ENCODE peak calls at places on chromosomes 7 and 10, in seven cellular contexts. C is foreskin keratinocyte, S is GM13976, D is tibial artery, T is neural progenitor cell, H is sigmoid colon, P is cardiac muscle cell. Z is an unnamed sample.

GRCh38 chr10:62590305-62590704 is 214.2 kb upstream of the ADO start:
- DNase-seq in D (no peak), H (no peak), C (no peak), T (no peak), P (no peak), S (no peak), Z (no peak)

GRCh38 chr10:14879055-14879800 is 562 bp downstream of the SUV39H2 start:
- DNase-seq in P (peak), H (no peak), S (no peak), T (peak), C (no peak), D (no peak), Z (no peak)

GRCh38 chr10:42926831-42927230 is 144.2 kb downstream of the BMS1 start:
- DNase-seq in T (peak), C (no peak), S (peak), H (no peak), D (no peak), P (peak), Z (no peak)

GRCh38 chr7:47485640-47486435 is 96.1 kb downstream of the TNS3 start:
- DNase-seq in C (no peak), P (no peak), D (no peak), H (no peak), T (no peak), S (no peak), Z (no peak)

GRCh38 chr7:11298220-11298619 is 324.5 kb downstream of the PHF14 start:
- DNase-seq in S (no peak), T (no peak), H (no peak), D (no peak), P (no peak), C (no peak), Z (no peak)

GRCh38 chr10:89262331-89263020 is 10.9 kb upstream of the LIPA start:
- DNase-seq in C (no peak), T (no peak), P (no peak), D (no peak), S (no peak), H (no peak), Z (no peak)

GRCh38 chr10:38730076-38730475 is 635.9 kb downstream of the ZNF37A start:
- DNase-seq in S (no peak), H (no peak), T (no peak), P (no peak), C (no peak), D (no peak), Z (no peak)

GRCh38 chr7:16026253-16027020 is 340.0 kb upstream of the MEOX2 start:
- DNase-seq in C (no peak), T (no peak), S (no peak), D (no peak), P (peak), H (peak), Z (no peak)

GRCh38 chr10:3692331-3692860 is 92.6 kb downstream of the KLF6 start:
- DNase-seq in C (no peak), H (no peak), S (no peak), T (no peak), P (peak), D (no peak), Z (no peak)

GRCh38 chr10:11178606-11179221 is 161.0 kb downstream of the CELF2 start:
- DNase-seq in T (no peak), H (no peak), P (peak), D (no peak), C (no peak), S (peak), Z (peak)

GRCh38 chr7:23380961-23381360 is 81.8 kb downstream of the MALSU1 start:
- DNase-seq in C (no peak), D (no peak), H (no peak), T (no peak), P (peak), S (no peak), Z (no peak)

GRCh38 chr7:159027091-159027802 is 117.4 kb downstream of the VIPR2 start:
- DNase-seq in T (peak), S (no peak), H (peak), D (peak), C (peak), P (no peak), Z (no peak)

GRCh38 chr10:5252177-5253037 is 55.8 kb downstream of the AKR1C4 start:
- DNase-seq in C (no peak), S (no peak), D (no peak), H (no peak), P (peak), T (peak), Z (no peak)

GRCh38 chr7:69374036-69374420 is 224.2 kb upstream of the AUTS2 start:
- DNase-seq in C (no peak), P (peak), D (no peak), T (no peak), H (no peak), S (no peak), Z (no peak)

GRCh38 chr7:33536398-33536797 is 368.9 kb upstream of the BMPER start:
- DNase-seq in H (no peak), T (no peak), P (no peak), S (no peak), D (no peak), C (no peak), Z (no peak)

GRCh38 chr10:131027256-131027655 is 284.3 kb downstream of the TCERG1L start:
- DNase-seq in D (peak), H (peak), S (no peak), T (no peak), P (no peak), C (no peak), Z (no peak)

GRCh38 chr7:123324283-123324682 is 124.5 kb upstream of the SLC13A1 start:
- DNase-seq in S (no peak), H (no peak), T (no peak), P (no peak), C (no peak), D (no peak), Z (no peak)

GRCh38 chr7:80630611-80631010 is 7.8 kb upstream of the CD36 start:
- DNase-seq in S (no peak), H (no peak), T (no peak), C (no peak), P (peak), D (no peak), Z (no peak)

GRCh38 chr7:142853739-142854504 is 954 bp upstream of the EPHB6 start:
- DNase-seq in H (peak), D (peak), S (peak), C (peak), T (peak), P (peak), Z (peak)

GRCh38 chr10:89207181-89207800 is at the start of gene CH25H:
- DNase-seq in T (peak), P (peak), H (peak), C (no peak), D (peak), S (peak), Z (peak)

GRCh38 chr10:18293536-18294510 is 153.6 kb downstream of the CACNB2 start:
- DNase-seq in P (no peak), D (no peak), H (no peak), C (no peak), T (no peak), S (no peak), Z (no peak)

GRCh38 chr10:93471110-93471651 is 11.0 kb downstream of the MYOF start:
- DNase-seq in P (peak), S (no peak), T (no peak), H (peak), C (peak), D (no peak), Z (no peak)

GRCh38 chr7:5677538-5678294 is 103.7 kb downstream of the RNF216 start:
- DNase-seq in T (peak), C (peak), P (peak), S (peak), D (peak), H (peak), Z (peak)

GRCh38 chr10:32271617-32272016 is 75.3 kb downstream of the EPC1 start:
- DNase-seq in C (peak), S (no peak), P (peak), H (no peak), T (no peak), D (no peak), Z (no peak)
- TF ChIP-seq CTCF in C (no peak), S (no peak), P (no peak), H (no peak), T (no peak), D (no peak), Z (no peak)

GRCh38 chr10:81414038-81414437 is 461.0 kb upstream of the NRG3 start:
- DNase-seq in C (no peak), H (no peak), T (peak), D (no peak), S (no peak), P (no peak), Z (no peak)
- TF ChIP-seq CTCF in C (no peak), H (no peak), T (peak), D (no peak), S (no peak), P (no peak), Z (no peak)

GRCh38 chr7:101743241-101743994 is 74.0 kb upstream of the CUX1 start:
- DNase-seq in C (peak), P (peak), D (no peak), T (peak), S (peak), H (peak), Z (no peak)
- TF ChIP-seq CTCF in C (peak), P (peak), D (peak), T (peak), S (peak), H (peak), Z (peak)

GRCh38 chr10:84755311-84755710 is 426.9 kb downstream of the CCSER2 start:
- DNase-seq in D (no peak), P (no peak), T (peak), C (no peak), H (no peak), S (no peak), Z (no peak)
- TF ChIP-seq CTCF in D (no peak), P (no peak), T (no peak), C (no peak), H (no peak), S (no peak), Z (no peak)